ENCODE peak calls at places on chromosomes 6 and 20, in six cellular contexts. V, M, T, Q, X and C are unnamed samples.

GRCh38 chr20:60131375-60131774 is 173.2 kb downstream of the CDH26 start:
- DNase-seq in Q (no peak), X (no peak), T (no peak), V (no peak), M (no peak), C (no peak)

GRCh38 chr6:43770417-43771209 is 602 bp downstream of the VEGFA start:
- DNase-seq in T (peak), M (peak), Q (peak), V (peak), X (peak), C (no peak)

GRCh38 chr6:14711056-14711703 is 534.7 kb upstream of the JARID2 start:
- DNase-seq in T (peak), M (peak), Q (peak), V (peak), X (peak), C (no peak)

GRCh38 chr6:31453259-31453658 is 44.7 kb upstream of the MICB start:
- DNase-seq in V (no peak), X (no peak), M (peak), Q (peak), T (no peak), C (no peak)

GRCh38 chr6:143049611-143050010 is 11.1 kb upstream of the AIG1 start:
- DNase-seq in Q (no peak), V (no peak), M (no peak), X (no peak), T (no peak), C (no peak)

GRCh38 chr6:122833229-122833556 is 44.1 kb downstream of the SMPDL3A start:
- DNase-seq in X (no peak), Q (no peak), M (no peak), V (no peak), T (no peak), C (no peak)

GRCh38 chr6:20978176-20978614 is 443.9 kb downstream of the CDKAL1 start:
- DNase-seq in X (no peak), Q (peak), V (no peak), T (peak), M (peak), C (no peak)

GRCh38 chr6:28683945-28684538 is 158.4 kb downstream of the GPX5 start:
- DNase-seq in V (peak), M (peak), T (no peak), Q (peak), X (peak), C (peak)

GRCh38 chr6:34709386-34709785 is 12.8 kb upstream of the ILRUN start:
- DNase-seq in X (no peak), Q (peak), M (peak), V (no peak), T (no peak), C (no peak)

GRCh38 chr6:159679091-159680077 is 13.7 kb downstream of the SOD2 start:
- DNase-seq in X (no peak), M (peak), T (no peak), Q (no peak), V (no peak), C (no peak)

GRCh38 chr6:133501675-133502275 is 260.6 kb downstream of the EYA4 start:
- DNase-seq in T (no peak), V (no peak), X (no peak), M (no peak), Q (peak), C (no peak)

GRCh38 chr20:5835234-5835845 is 85.1 kb downstream of the SHLD1 start:
- DNase-seq in X (peak), Q (peak), T (no peak), V (no peak), M (peak), C (peak)

GRCh38 chr6:10101551-10102252 is 313.2 kb downstream of the TFAP2A start:
- DNase-seq in V (no peak), M (no peak), X (no peak), T (no peak), Q (no peak), C (no peak)

GRCh38 chr20:23541330-23541729 is 27.0 kb downstream of the CST9L start:
- DNase-seq in V (no peak), M (no peak), T (no peak), X (no peak), Q (no peak), C (no peak)

GRCh38 chr20:33119725-33120720 is 40.6 kb downstream of the BPIFB4 start:
- DNase-seq in X (no peak), M (no peak), T (peak), Q (no peak), V (no peak), C (no peak)

GRCh38 chr20:38153011-38153329 is 12.1 kb downstream of the TGM2 start:
- DNase-seq in M (peak), X (no peak), V (no peak), Q (peak), T (no peak), C (no peak)

GRCh38 chr6:131368077-131368911 is 204.7 kb upstream of the ARG1 start:
- DNase-seq in Q (peak), M (peak), T (peak), V (no peak), X (no peak), C (no peak)

GRCh38 chr6:15063253-15063853 is 182.5 kb upstream of the JARID2 start:
- DNase-seq in T (no peak), V (no peak), X (peak), Q (peak), M (peak), C (no peak)

GRCh38 chr6:122268394-122268793 is 131.1 kb upstream of the HSF2 start:
- DNase-seq in V (no peak), T (no peak), Q (no peak), M (no peak), X (no peak), C (no peak)

GRCh38 chr6:134211297-134211696 is 106.6 kb downstream of the SGK1 start:
- DNase-seq in X (no peak), M (no peak), V (no peak), T (no peak), Q (no peak), C (no peak)

GRCh38 chr6:45327956-45328522 is at the start of gene RUNX2:
- DNase-seq in X (peak), V (no peak), T (no peak), M (peak), Q (peak), C (no peak)

GRCh38 chr6:54053893-54054391 is 57.3 kb upstream of the MLIP start:
- DNase-seq in T (no peak), X (peak), Q (peak), M (peak), V (peak), C (no peak)

GRCh38 chr6:45057711-45058110 is 270.4 kb upstream of the RUNX2 start:
- DNase-seq in X (no peak), Q (no peak), V (no peak), M (no peak), T (no peak), C (no peak)

GRCh38 chr6:80165143-80165542 is 58.7 kb downstream of the BCKDHB start:
- DNase-seq in Q (peak), V (no peak), M (peak), T (peak), X (no peak), C (peak)

GRCh38 chr6:44234101-44235090 is 11.0 kb downstream of the SLC29A1 start:
- DNase-seq in M (peak), Q (peak), T (no peak), X (no peak), V (peak), C (no peak)

GRCh38 chr20:1225729-1226313 is at the start of gene RAD21L1:
- DNase-seq in M (peak), Q (peak), X (no peak), V (peak), T (peak), C (no peak)

GRCh38 chr6:33294086-33294823 is 4.5 kb downstream of the RGL2 start:
- DNase-seq in Q (no peak), M (no peak), X (no peak), T (no peak), V (no peak), C (no peak)

GRCh38 chr20:40191573-40191972 is 497.5 kb downstream of the MAFB start:
- DNase-seq in Q (no peak), V (no peak), X (no peak), T (no peak), M (no peak), C (no peak)

GRCh38 chr20:36240076-36240475 is 3.8 kb downstream of the AAR2 start:
- DNase-seq in X (no peak), T (no peak), V (no peak), Q (no peak), M (no peak), C (no peak)